ENCODE peak calls at places on chromosomes 12 and 14, in ten cellular contexts. B is upper lobe of right lung; K is CD4-positive, alpha-beta T cell; U is thoracic aorta; T is suprapubic skin; E is uterus; S is gastrocnemius medialis; F is lower lobe of right lung; V is dorsolateral prefrontal cortex; N is brain microvascular endothelial cell. J is an unnamed sample. For H3K27me3, the result is how much of the 10 kb centered on the place peaks cover.

GRCh38 chr12:90366286-90366685 is 588.7 kb downstream of the CCER1 start:
- DNase-seq in U (no peak), F (no peak), K (no peak), S (no peak), N (peak), B (no peak), T (no peak), E (no peak), V (no peak), J (no peak)

GRCh38 chr12:55072093-55072492 is 52.3 kb downstream of the NEUROD4 start:
- DNase-seq in B (peak), V (peak), S (no peak), N (no peak), T (no peak), U (no peak), K (peak), F (peak), E (no peak), J (no peak)

GRCh38 chr14:79279645-79280399 is 931.5 kb downstream of the DIO2 start:
- DNase-seq in U (no peak), N (peak), B (peak), V (peak), F (peak), E (peak), T (no peak), K (no peak), S (no peak), J (no peak)

GRCh38 chr14:63603749-63604277 is 37.9 kb downstream of the WDR89 start:
- DNase-seq in V (no peak), U (no peak), F (no peak), T (no peak), B (no peak), E (no peak), K (no peak), S (no peak), N (no peak), J (peak)

GRCh38 chr12:81759215-81759991 is at the start of gene PPFIA2:
- DNase-seq in E (peak), V (peak), N (peak), T (peak), U (no peak), K (no peak), B (peak), S (no peak), F (no peak), J (no peak)

GRCh38 chr14:35123388-35123703 is 994 bp downstream of the PRORP start:
- DNase-seq in V (no peak), N (no peak), K (no peak), E (no peak), B (no peak), S (no peak), T (no peak), F (no peak), U (no peak), J (no peak)

GRCh38 chr12:25459541-25459951 is 93.5 kb downstream of the LMNTD1 start:
- DNase-seq in V (no peak), B (no peak), U (no peak), T (no peak), S (no peak), K (no peak), N (no peak), F (no peak), E (no peak), J (no peak)

GRCh38 chr14:50954811-50955372 is 10.6 kb upstream of the PYGL start:
- DNase-seq in S (no peak), V (no peak), F (no peak), U (no peak), N (peak), B (no peak), K (no peak), E (no peak), T (no peak), J (no peak)

GRCh38 chr14:103091041-103091882 is 3.3 kb upstream of the EXOC3L4 start:
- DNase-seq in S (no peak), F (peak), B (peak), T (no peak), K (peak), E (peak), N (no peak), V (no peak), U (no peak), J (no peak)

GRCh38 chr12:62517887-62518286 is 51.3 kb downstream of the MON2 start:
- DNase-seq in U (no peak), T (no peak), S (no peak), E (no peak), F (no peak), N (no peak), V (no peak), K (no peak), B (no peak), J (no peak)

GRCh38 chr14:75433631-75434556 is 6.1 kb downstream of the JDP2 start:
- DNase-seq in B (no peak), K (no peak), F (no peak), V (no peak), U (no peak), N (no peak), S (no peak), E (no peak), T (peak), J (no peak)

GRCh38 chr14:94779713-94780112 is 9.8 kb upstream of the GSC start:
- DNase-seq in E (no peak), V (no peak), B (no peak), S (no peak), U (no peak), K (no peak), N (no peak), F (no peak), T (no peak), J (no peak)

GRCh38 chr12:52401526-52401925 is 4.6 kb downstream of the KRT82 start:
- DNase-seq in S (no peak), F (no peak), T (no peak), V (no peak), E (no peak), U (no peak), N (no peak), K (no peak), B (no peak), J (no peak)

GRCh38 chr12:51823875-51824565 is 24.5 kb downstream of the FIGNL2 start:
- DNase-seq in F (no peak), K (no peak), U (no peak), B (no peak), E (no peak), S (no peak), N (peak), T (no peak), V (no peak), J (no peak)

GRCh38 chr12:122399254-122399591 is 23.2 kb downstream of the CLIP1 start:
- DNase-seq in K (no peak), B (no peak), V (no peak), E (no peak), U (no peak), T (no peak), N (no peak), S (no peak), F (no peak), J (no peak)

GRCh38 chr14:70086685-70087379 is 101.9 kb downstream of the SLC8A3 start:
- DNase-seq in B (no peak), V (no peak), T (no peak), E (no peak), S (no peak), U (no peak), K (no peak), F (no peak), N (peak), J (no peak)

GRCh38 chr12:53504004-53504920 is 3.0 kb downstream of the NPFF start:
- DNase-seq in U (no peak), K (no peak), F (no peak), T (peak), S (no peak), N (no peak), E (no peak), B (peak), V (no peak), J (no peak)

GRCh38 chr14:25069889-25070288 is 19.9 kb upstream of the STXBP6 start:
- DNase-seq in B (no peak), S (no peak), N (no peak), T (no peak), E (no peak), V (no peak), K (no peak), U (no peak), F (no peak), J (no peak)

GRCh38 chr12:43937947-43938346 is 102.1 kb downstream of the TMEM117 start:
- DNase-seq in E (no peak), F (no peak), K (no peak), B (no peak), N (peak), T (no peak), U (no peak), S (no peak), V (no peak), J (no peak)

GRCh38 chr14:75418779-75419768 is 8.7 kb upstream of the JDP2 start:
- DNase-seq in E (no peak), F (peak), U (no peak), V (no peak), N (no peak), S (no peak), B (peak), T (no peak), K (no peak), J (no peak)

GRCh38 chr12:129064201-129064881 is 211.1 kb downstream of the GLT1D1 start:
- DNase-seq in T (no peak), B (no peak), S (no peak), K (no peak), E (no peak), N (no peak), F (no peak), V (no peak), U (no peak), J (no peak)

GRCh38 chr14:78363008-78363407 is 192.8 kb downstream of the NRXN3 start:
- DNase-seq in F (no peak), N (no peak), V (no peak), K (no peak), T (no peak), S (no peak), U (no peak), B (no peak), E (no peak), J (no peak)

GRCh38 chr14:101397206-101397605 is 164.1 kb upstream of the DIO3 start:
- DNase-seq in E (no peak), T (no peak), S (no peak), K (no peak), U (no peak), V (no peak), N (no peak), B (no peak), F (no peak), J (no peak)

GRCh38 chr14:101398011-101398410 is 163.3 kb upstream of the DIO3 start:
- DNase-seq in E (no peak), N (no peak), S (no peak), T (no peak), F (no peak), B (no peak), V (no peak), U (no peak), K (no peak), J (no peak)

GRCh38 chr14:101400815-101401214 is 160.5 kb upstream of the DIO3 start:
- DNase-seq in S (no peak), V (no peak), N (peak), U (no peak), K (no peak), F (no peak), T (no peak), E (no peak), B (no peak), J (no peak)

GRCh38 chr14:101402936-101403660 is 158.2 kb upstream of the DIO3 start:
- DNase-seq in S (no peak), E (no peak), V (no peak), N (no peak), B (no peak), K (no peak), F (no peak), U (no peak), T (no peak), J (no peak)

DNA sequence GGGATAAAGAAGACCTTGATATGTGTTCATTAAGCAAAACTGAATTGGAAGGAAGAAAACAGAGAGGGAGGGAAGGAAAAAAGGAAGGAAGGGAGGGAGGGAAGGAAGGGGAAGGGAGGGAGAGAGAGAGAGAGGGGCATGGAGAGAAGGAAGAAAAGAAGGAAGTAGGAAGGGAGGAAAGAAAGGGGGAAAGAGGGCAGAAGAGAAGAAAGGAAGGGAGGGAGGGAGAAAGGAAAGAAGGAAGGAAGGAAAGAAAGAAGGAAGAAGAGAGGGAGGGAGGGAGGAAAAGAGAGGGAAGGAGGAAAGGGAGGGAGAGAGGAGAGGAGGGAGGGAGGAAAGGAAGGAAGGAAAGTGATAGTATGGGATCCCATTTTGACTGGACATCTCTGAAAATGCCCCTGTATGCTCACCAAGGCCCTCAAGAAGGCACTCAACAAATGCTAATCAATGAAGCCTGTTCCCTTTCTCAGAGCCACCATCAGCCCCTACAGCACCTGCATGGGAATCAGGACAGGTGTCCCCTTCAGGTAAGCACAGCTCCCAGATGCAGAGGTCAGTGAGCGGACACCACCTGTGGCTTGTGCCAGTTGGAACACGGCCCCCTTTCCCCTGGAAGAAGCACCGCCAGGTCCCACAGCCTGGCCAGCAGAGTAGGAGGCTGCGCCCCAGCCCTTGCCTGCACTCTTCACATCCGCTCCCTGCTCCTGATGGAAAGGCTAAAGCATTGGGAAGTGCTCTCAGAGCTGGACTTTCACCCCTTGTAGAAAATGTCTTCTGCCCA is 161.4 kb upstream of the DIO3 start:
- DNase-seq in T (no peak), F (no peak), N (no peak), U (no peak), E (no peak), K (no peak), B (no peak), V (no peak), S (no peak), J (no peak)
- H3K27me3 ChIP-seq in T (under half), F (under half), N (under half), U (under half), E (under half), K (under half), B (under half), V (under half), S (under half), J (under half)

GRCh38 chr12:77053259-77053658 is 12.1 kb downstream of the E2F7 start:
- DNase-seq in K (no peak), B (no peak), V (no peak), T (no peak), N (no peak), F (no peak), S (no peak), U (no peak), E (no peak), J (no peak)

GRCh38 chr12:77049767-77050353 is 15.5 kb downstream of the E2F7 start:
- DNase-seq in K (no peak), V (no peak), N (peak), F (no peak), E (no peak), S (no peak), B (no peak), T (no peak), U (no peak), J (no peak)

GRCh38 chr12:77045183-77045582 is 20.2 kb downstream of the E2F7 start:
- DNase-seq in S (no peak), U (no peak), N (no peak), E (no peak), K (no peak), F (no peak), T (no peak), V (no peak), B (no peak), J (no peak)

GRCh38 chr12:77042834-77043233 is 22.5 kb downstream of the E2F7 start:
- DNase-seq in V (no peak), N (no peak), E (no peak), S (no peak), F (no peak), B (no peak), K (no peak), U (no peak), T (no peak), J (no peak)

DNA sequence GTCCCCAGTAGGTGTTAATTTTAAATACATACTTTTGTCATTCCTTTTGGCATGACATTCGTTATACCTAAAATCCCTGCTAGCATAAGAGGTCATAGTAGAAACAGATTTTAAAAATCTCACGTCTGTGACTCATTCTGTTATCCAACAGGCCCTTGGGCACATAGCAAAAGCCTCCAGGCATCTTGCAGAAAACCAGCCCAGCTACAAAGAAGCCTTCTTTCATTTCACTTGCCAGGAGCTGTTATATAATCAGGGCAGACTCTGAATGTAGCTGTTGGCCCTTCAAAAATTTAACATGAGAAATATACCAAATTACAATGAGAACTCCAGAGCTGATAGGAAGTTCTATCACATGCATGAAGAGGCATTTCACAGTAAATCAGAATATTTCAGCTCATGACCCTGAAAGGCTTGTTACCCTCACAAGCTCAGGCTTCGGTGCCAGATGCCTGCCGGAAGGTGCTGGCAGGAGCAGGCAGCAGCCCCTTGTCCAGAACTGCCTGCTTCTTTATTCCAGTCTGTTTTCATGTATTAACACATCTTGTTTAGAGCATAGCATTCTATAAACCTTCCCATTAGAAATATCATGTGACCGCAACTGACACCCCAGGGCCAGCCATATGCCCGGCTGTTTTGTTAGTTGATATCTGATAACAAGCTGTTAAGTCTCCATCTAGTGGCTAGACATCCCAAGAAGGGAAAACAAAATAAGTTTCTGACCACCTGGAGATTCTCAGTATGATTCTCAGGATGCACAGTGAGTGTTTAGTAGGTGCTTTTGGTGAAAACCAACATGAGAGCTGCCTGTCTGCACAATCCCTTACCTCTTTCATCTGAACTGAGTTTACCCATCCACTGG is 17.8 kb downstream of the E2F7 start:
- DNase-seq in T (no peak), B (no peak), N (no peak), V (no peak), E (no peak), U (no peak), F (no peak), K (no peak), S (no peak), J (no peak)
- TF ChIP-seq CTCF in T (no peak), B (no peak), N (peak), V (no peak), E (no peak), U (no peak), F (no peak), K (no peak), S (no peak), J (no peak)

GRCh38 chr12:132291402-132292175 is 37.8 kb downstream of the GALNT9 start:
- DNase-seq in B (no peak), V (peak), T (no peak), U (no peak), E (no peak), N (no peak), S (no peak), F (peak), K (no peak), J (no peak)
- H3K27me3 ChIP-seq in B (under half), V (under half), T (half or more), U (under half), E (under half), N (under half), S (half or more), F (under half), K (under half), J (under half)

GRCh38 chr12:69846976-69847375 is 21.9 kb downstream of the MYRFL start:
- DNase-seq in N (no peak), V (no peak), T (no peak), E (no peak), F (no peak), B (no peak), K (no peak), U (no peak), S (no peak), J (no peak)

GRCh38 chr12:69851976-69852375 is 26.9 kb downstream of the MYRFL start:
- DNase-seq in V (no peak), S (no peak), F (no peak), T (no peak), B (no peak), N (peak), K (no peak), E (no peak), U (no peak), J (no peak)
- TF ChIP-seq CTCF in V (no peak), S (no peak), F (no peak), T (no peak), B (no peak), N (no peak), K (no peak), E (no peak), U (no peak), J (no peak)

DNA sequence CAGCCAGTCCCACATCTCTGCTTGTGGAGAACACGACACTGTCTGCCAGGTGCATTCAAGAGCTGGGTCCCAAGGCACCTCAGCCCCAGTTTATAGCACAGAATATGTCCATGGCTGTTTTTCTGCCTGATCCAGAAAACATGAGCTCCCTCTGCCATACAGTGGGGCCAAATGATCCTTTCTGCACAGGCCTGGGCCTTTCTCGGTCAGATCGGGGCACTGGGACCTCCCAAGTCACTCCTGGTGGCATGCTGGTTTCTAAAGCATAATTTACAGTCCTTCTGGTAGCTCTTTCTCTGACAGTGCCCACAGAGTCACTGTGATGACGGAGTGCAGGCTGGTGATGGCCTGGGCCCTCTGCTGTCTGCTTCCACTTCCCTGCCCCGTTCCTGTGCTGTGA is 99.2 kb downstream of the ADGRD1 start:
- DNase-seq in B (no peak), V (no peak), N (no peak), U (no peak), S (no peak), E (no peak), K (no peak), F (peak), T (no peak), J (no peak)
- H3K27me3 ChIP-seq in B (under half), V (under half), N (under half), U (under half), S (under half), E (under half), K (under half), F (under half), T (under half), J (under half)

DNA sequence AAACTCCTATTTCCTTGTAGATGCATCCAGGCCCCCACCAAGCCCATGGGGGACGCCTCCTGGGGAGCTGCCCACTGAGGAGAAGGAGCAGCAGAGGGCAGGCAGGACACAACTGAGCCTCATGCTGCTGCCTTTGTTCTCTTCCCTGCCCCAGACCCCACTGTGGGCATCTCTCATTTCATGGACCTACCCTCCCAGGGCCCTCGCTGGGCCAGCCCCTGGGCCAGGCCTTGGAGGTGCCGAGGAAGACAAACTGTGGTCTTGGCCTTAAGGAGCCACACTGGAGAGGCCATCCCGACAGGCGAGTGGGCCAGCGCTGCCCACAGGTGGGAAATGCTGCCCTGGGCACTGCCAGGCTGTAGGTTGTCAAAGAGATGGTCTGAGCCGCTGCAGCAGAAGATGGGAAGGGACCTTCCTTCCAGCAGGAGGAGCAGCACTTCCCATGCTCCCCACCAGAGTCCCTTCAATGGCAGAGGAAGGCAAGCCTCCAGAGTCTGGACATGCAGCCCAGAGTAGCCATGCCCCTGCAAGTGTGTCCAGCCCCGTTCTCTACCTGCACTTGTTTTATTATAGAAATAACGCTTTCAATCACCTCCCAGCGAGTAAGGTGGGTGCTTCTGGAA is 147.4 kb downstream of the BCL11B start:
- DNase-seq in U (no peak), T (no peak), B (no peak), V (no peak), F (no peak), E (no peak), N (no peak), K (no peak), S (no peak), J (no peak)
- TF ChIP-seq CTCF in U (no peak), T (no peak), B (no peak), V (no peak), F (no peak), E (no peak), N (no peak), K (no peak), S (no peak), J (no peak)

J was measured in kidney epithelial cell.